ENCODE peak calls at places on chromosome 3, in six cellular contexts. H, E, Z, I, U and O are unnamed samples.

GRCh38 chr3:17802993-17803392 is 60.6 kb upstream of the TBC1D5 start:
- DNase-seq in H (no peak), E (no peak), Z (no peak), I (no peak), U (no peak), O (no peak)

GRCh38 chr3:105473521-105474223 is 107.0 kb downstream of the ALCAM start:
- DNase-seq in H (no peak), E (no peak), Z (no peak), I (no peak), U (no peak), O (no peak)

GRCh38 chr3:25849641-25850040 is 59.8 kb downstream of the OXSM start:
- DNase-seq in H (no peak), E (no peak), Z (no peak), I (no peak), U (no peak), O (no peak)

GRCh38 chr3:15262021-15262420 is 56.0 kb downstream of the CAPN7 start:
- DNase-seq in H (no peak), E (no peak), Z (no peak), I (no peak), U (no peak), O (no peak)

GRCh38 chr3:40096561-40097506 is 212.7 kb upstream of the EIF1B start:
- DNase-seq in H (peak), E (peak), Z (no peak), I (no peak), U (no peak), O (no peak)

GRCh38 chr3:176941674-176942073 is 255.6 kb downstream of the TBL1XR1 start:
- DNase-seq in H (no peak), E (no peak), Z (no peak), I (no peak), U (no peak), O (no peak)

GRCh38 chr3:36736327-36736726 is 28.0 kb downstream of the DCLK3 start:
- DNase-seq in H (no peak), E (no peak), Z (no peak), I (no peak), U (no peak), O (no peak)

GRCh38 chr3:105505167-105505566 is 138.5 kb downstream of the ALCAM start:
- DNase-seq in H (no peak), E (no peak), Z (no peak), I (no peak), U (no peak), O (no peak)

GRCh38 chr3:129343643-129344360 is 65.1 kb downstream of the HMCES start:
- DNase-seq in H (no peak), E (peak), Z (no peak), I (no peak), U (peak), O (no peak)

GRCh38 chr3:169931747-169932520 is 20.6 kb downstream of the SAMD7 start:
- DNase-seq in H (no peak), E (no peak), Z (no peak), I (no peak), U (no peak), O (no peak)

GRCh38 chr3:11136871-11137626 is 17.2 kb upstream of the HRH1 start:
- DNase-seq in H (peak), E (no peak), Z (no peak), I (no peak), U (no peak), O (no peak)

GRCh38 chr3:151182349-151183079 is 20.5 kb downstream of the GPR171 start:
- DNase-seq in H (no peak), E (no peak), Z (no peak), I (no peak), U (no peak), O (no peak)

GRCh38 chr3:113746955-113747718 is at the start of gene ATP6V1A:
- DNase-seq in H (peak), E (peak), Z (peak), I (no peak), U (peak), O (peak)

GRCh38 chr3:42703695-42704025 is 1.1 kb upstream of the HHATL start:
- DNase-seq in H (no peak), E (no peak), Z (no peak), I (no peak), U (no peak), O (no peak)

GRCh38 chr3:184361532-184361931 is at the start of the genes CLCN2 and POLR2H:
- DNase-seq in H (peak), E (peak), Z (no peak), I (peak), U (peak), O (no peak)